ENCODE peak calls at places on chromosomes 4 and X, in ten cellular contexts. One of them, this sample, is unnamed.

GRCh38 chr4:148497258-148497657 is 55.0 kb upstream of the NR3C2 start:
- DNase-seq in CD4-positive, CD25-positive, alpha-beta regulatory T cell: no peak
- DNase-seq in fibroblast of lung: no peak
- DNase-seq in naive thymus-derived CD4-positive, alpha-beta T cell: no peak
- DNase-seq in astrocyte: no peak
- DNase-seq in cardiac muscle cell: no peak
- DNase-seq in mesenchymal stem cell: no peak
- DNase-seq in pancreas: no peak
- DNase-seq in RWPE1: no peak
- DNase-seq in A549: no peak
- DNase-seq in this sample: no peak

GRCh38 chr4:82223715-82224114 is 150.1 kb downstream of the HNRNPD start:
- DNase-seq in CD4-positive, CD25-positive, alpha-beta regulatory T cell: peak; percentile 50
- DNase-seq in fibroblast of lung: no peak
- DNase-seq in naive thymus-derived CD4-positive, alpha-beta T cell: peak; percentile 32
- DNase-seq in astrocyte: no peak
- DNase-seq in cardiac muscle cell: no peak
- DNase-seq in mesenchymal stem cell: no peak
- DNase-seq in pancreas: peak; percentile 37
- DNase-seq in RWPE1: no peak
- DNase-seq in A549: no peak
- DNase-seq in this sample: no peak

GRCh38 chr4:89305712-89306437 is 1.7 kb downstream of the GPRIN3 start:
- DNase-seq in CD4-positive, CD25-positive, alpha-beta regulatory T cell: peak; percentile 62
- DNase-seq in fibroblast of lung: peak; percentile 56
- DNase-seq in naive thymus-derived CD4-positive, alpha-beta T cell: no peak
- DNase-seq in astrocyte: peak; percentile 46
- DNase-seq in cardiac muscle cell: no peak
- DNase-seq in mesenchymal stem cell: peak; percentile 61
- DNase-seq in pancreas: no peak
- DNase-seq in RWPE1: no peak
- DNase-seq in A549: peak; percentile 71
- DNase-seq in this sample: no peak

GRCh38 chr4:176800891-176801534 is 8.3 kb upstream of the VEGFC start:
- DNase-seq in CD4-positive, CD25-positive, alpha-beta regulatory T cell: no peak
- DNase-seq in fibroblast of lung: peak; percentile 54
- DNase-seq in naive thymus-derived CD4-positive, alpha-beta T cell: no peak
- DNase-seq in astrocyte: no peak
- DNase-seq in cardiac muscle cell: no peak
- DNase-seq in mesenchymal stem cell: no peak
- DNase-seq in pancreas: no peak
- DNase-seq in RWPE1: no peak
- DNase-seq in A549: no peak
- DNase-seq in this sample: no peak

GRCh38 chrX:110050386-110050785 is 47.5 kb downstream of the TMEM164 start:
- DNase-seq in CD4-positive, CD25-positive, alpha-beta regulatory T cell: no peak
- DNase-seq in fibroblast of lung: no peak
- DNase-seq in naive thymus-derived CD4-positive, alpha-beta T cell: no peak
- DNase-seq in astrocyte: no peak
- DNase-seq in cardiac muscle cell: no peak
- DNase-seq in mesenchymal stem cell: no peak
- DNase-seq in pancreas: no peak
- DNase-seq in RWPE1: no peak
- DNase-seq in A549: no peak
- DNase-seq in this sample: no peak

GRCh38 chr4:21512351-21512750 is 436.2 kb downstream of the KCNIP4 start:
- DNase-seq in CD4-positive, CD25-positive, alpha-beta regulatory T cell: peak; percentile 2
- DNase-seq in fibroblast of lung: peak; percentile 29
- DNase-seq in naive thymus-derived CD4-positive, alpha-beta T cell: no peak
- DNase-seq in astrocyte: peak; percentile 14
- DNase-seq in cardiac muscle cell: peak; percentile 73
- DNase-seq in mesenchymal stem cell: peak; percentile 63
- DNase-seq in pancreas: no peak
- DNase-seq in RWPE1: peak; percentile 30
- DNase-seq in A549: peak; percentile 26
- DNase-seq in this sample: no peak

GRCh38 chr4:32189130-32189529 is 1469.0 kb downstream of the PCDH7 start:
- DNase-seq in CD4-positive, CD25-positive, alpha-beta regulatory T cell: no peak
- DNase-seq in fibroblast of lung: no peak
- DNase-seq in naive thymus-derived CD4-positive, alpha-beta T cell: no peak
- DNase-seq in astrocyte: no peak
- DNase-seq in cardiac muscle cell: no peak
- DNase-seq in mesenchymal stem cell: no peak
- DNase-seq in pancreas: no peak
- DNase-seq in RWPE1: no peak
- DNase-seq in A549: no peak
- DNase-seq in this sample: no peak

GRCh38 chrX:116246261-116246660 is 75.7 kb downstream of the AGTR2 start:
- DNase-seq in CD4-positive, CD25-positive, alpha-beta regulatory T cell: no peak
- DNase-seq in fibroblast of lung: peak; percentile 39
- DNase-seq in naive thymus-derived CD4-positive, alpha-beta T cell: no peak
- DNase-seq in astrocyte: peak; percentile 22
- DNase-seq in cardiac muscle cell: no peak
- DNase-seq in mesenchymal stem cell: peak; percentile 1
- DNase-seq in pancreas: no peak
- DNase-seq in RWPE1: no peak
- DNase-seq in A549: no peak
- DNase-seq in this sample: no peak

GRCh38 chrX:136176399-136176825 is 29.1 kb downstream of the FHL1 start:
- DNase-seq in CD4-positive, CD25-positive, alpha-beta regulatory T cell: no peak
- DNase-seq in fibroblast of lung: peak; percentile 88
- DNase-seq in naive thymus-derived CD4-positive, alpha-beta T cell: no peak
- DNase-seq in astrocyte: peak; percentile 87
- DNase-seq in cardiac muscle cell: no peak
- DNase-seq in mesenchymal stem cell: peak; percentile 94
- DNase-seq in pancreas: no peak
- DNase-seq in RWPE1: peak; percentile 30
- DNase-seq in A549: peak; percentile 6
- DNase-seq in this sample: no peak

GRCh38 chr4:147041376-147041775 is 95.7 kb upstream of the TTC29 start:
- DNase-seq in CD4-positive, CD25-positive, alpha-beta regulatory T cell: no peak
- DNase-seq in fibroblast of lung: no peak
- DNase-seq in naive thymus-derived CD4-positive, alpha-beta T cell: no peak
- DNase-seq in astrocyte: no peak
- DNase-seq in cardiac muscle cell: no peak
- DNase-seq in mesenchymal stem cell: no peak
- DNase-seq in pancreas: no peak
- DNase-seq in RWPE1: no peak
- DNase-seq in A549: no peak
- DNase-seq in this sample: no peak

GRCh38 chr4:184146951-184147350 is 70.7 kb downstream of the ENPP6 start:
- DNase-seq in CD4-positive, CD25-positive, alpha-beta regulatory T cell: no peak
- DNase-seq in fibroblast of lung: no peak
- DNase-seq in naive thymus-derived CD4-positive, alpha-beta T cell: no peak
- DNase-seq in astrocyte: no peak
- DNase-seq in cardiac muscle cell: no peak
- DNase-seq in mesenchymal stem cell: no peak
- DNase-seq in pancreas: no peak
- DNase-seq in RWPE1: no peak
- DNase-seq in A549: no peak
- DNase-seq in this sample: no peak
- H3K27ac ChIP-seq in CD4-positive, CD25-positive, alpha-beta regulatory T cell: no peak overlapping the region
- H3K27ac ChIP-seq in fibroblast of lung: no peak overlapping the region
- H3K27ac ChIP-seq in naive thymus-derived CD4-positive, alpha-beta T cell: no peak overlapping the region
- H3K27ac ChIP-seq in astrocyte: no peak overlapping the region
- H3K27ac ChIP-seq in cardiac muscle cell: no peak overlapping the region
- H3K27ac ChIP-seq in mesenchymal stem cell: no peak overlapping the region
- H3K27ac ChIP-seq in pancreas: no peak overlapping the region
- H3K27ac ChIP-seq in RWPE1: no peak overlapping the region
- H3K27ac ChIP-seq in A549: no peak overlapping the region
- H3K27ac ChIP-seq in this sample: no peak overlapping the region

DNA sequence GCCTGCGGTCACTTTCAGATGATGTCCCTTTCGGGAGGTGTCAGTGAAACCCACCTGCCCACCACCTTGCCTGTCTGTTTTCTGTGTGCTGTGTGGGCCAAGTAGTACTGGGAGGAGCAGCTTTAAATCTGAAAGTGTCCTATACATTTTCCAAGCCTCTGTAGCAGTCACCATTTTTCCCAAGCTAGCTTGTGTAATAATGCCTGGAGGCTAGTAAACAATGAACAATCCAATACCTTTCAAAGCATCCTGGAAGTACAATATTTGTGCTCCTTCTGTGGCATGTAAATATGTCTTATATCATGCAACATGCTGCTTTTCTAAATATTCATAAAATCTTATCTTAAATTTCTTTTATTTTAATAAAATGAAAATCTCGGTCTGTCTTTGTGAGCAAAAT is 111.6 kb upstream of the C1GALT1C1 start:
- DNase-seq in CD4-positive, CD25-positive, alpha-beta regulatory T cell: no peak
- DNase-seq in fibroblast of lung: no peak
- DNase-seq in naive thymus-derived CD4-positive, alpha-beta T cell: no peak
- DNase-seq in astrocyte: no peak
- DNase-seq in cardiac muscle cell: no peak
- DNase-seq in mesenchymal stem cell: no peak
- DNase-seq in pancreas: no peak
- DNase-seq in RWPE1: peak; percentile 3
- DNase-seq in A549: no peak
- DNase-seq in this sample: no peak
- H3K27ac ChIP-seq in CD4-positive, CD25-positive, alpha-beta regulatory T cell: no peak overlapping the region
- H3K27ac ChIP-seq in fibroblast of lung: no peak overlapping the region
- H3K27ac ChIP-seq in naive thymus-derived CD4-positive, alpha-beta T cell: no peak overlapping the region
- H3K27ac ChIP-seq in astrocyte: no peak overlapping the region
- H3K27ac ChIP-seq in cardiac muscle cell: no peak overlapping the region
- H3K27ac ChIP-seq in mesenchymal stem cell: no peak overlapping the region
- H3K27ac ChIP-seq in pancreas: no peak overlapping the region
- H3K27ac ChIP-seq in RWPE1: no peak overlapping the region
- H3K27ac ChIP-seq in A549: peak overlapping the region; percentile 41
- H3K27ac ChIP-seq in this sample: no peak overlapping the region

GRCh38 chr4:185721949-185722316 is 90.1 kb downstream of the SORBS2 start:
- DNase-seq in CD4-positive, CD25-positive, alpha-beta regulatory T cell: no peak
- DNase-seq in fibroblast of lung: no peak
- DNase-seq in naive thymus-derived CD4-positive, alpha-beta T cell: no peak
- DNase-seq in astrocyte: no peak
- DNase-seq in cardiac muscle cell: no peak
- DNase-seq in mesenchymal stem cell: peak; percentile 33
- DNase-seq in pancreas: no peak
- DNase-seq in RWPE1: no peak
- DNase-seq in A549: no peak
- DNase-seq in this sample: no peak

GRCh38 chr4:185719493-185719843 is 92.5 kb downstream of the SORBS2 start:
- DNase-seq in CD4-positive, CD25-positive, alpha-beta regulatory T cell: no peak
- DNase-seq in fibroblast of lung: no peak
- DNase-seq in naive thymus-derived CD4-positive, alpha-beta T cell: no peak
- DNase-seq in astrocyte: no peak
- DNase-seq in cardiac muscle cell: no peak
- DNase-seq in mesenchymal stem cell: no peak
- DNase-seq in pancreas: no peak
- DNase-seq in RWPE1: no peak
- DNase-seq in A549: no peak
- DNase-seq in this sample: no peak

GRCh38 chr4:185723619-185724150 is 88.3 kb downstream of the SORBS2 start:
- DNase-seq in CD4-positive, CD25-positive, alpha-beta regulatory T cell: no peak
- DNase-seq in fibroblast of lung: no peak
- DNase-seq in naive thymus-derived CD4-positive, alpha-beta T cell: no peak
- DNase-seq in astrocyte: no peak
- DNase-seq in cardiac muscle cell: no peak
- DNase-seq in mesenchymal stem cell: no peak
- DNase-seq in pancreas: no peak
- DNase-seq in RWPE1: no peak
- DNase-seq in A549: no peak
- DNase-seq in this sample: no peak

GRCh38 chr4:185718578-185719492 is 93.2 kb downstream of the SORBS2 start:
- DNase-seq in CD4-positive, CD25-positive, alpha-beta regulatory T cell: no peak
- DNase-seq in fibroblast of lung: no peak
- DNase-seq in naive thymus-derived CD4-positive, alpha-beta T cell: no peak
- DNase-seq in astrocyte: no peak
- DNase-seq in cardiac muscle cell: no peak
- DNase-seq in mesenchymal stem cell: no peak
- DNase-seq in pancreas: no peak
- DNase-seq in RWPE1: no peak
- DNase-seq in A549: no peak
- DNase-seq in this sample: no peak

GRCh38 chr4:185721190-185721948 is 90.6 kb downstream of the SORBS2 start:
- DNase-seq in CD4-positive, CD25-positive, alpha-beta regulatory T cell: no peak
- DNase-seq in fibroblast of lung: no peak
- DNase-seq in naive thymus-derived CD4-positive, alpha-beta T cell: no peak
- DNase-seq in astrocyte: no peak
- DNase-seq in cardiac muscle cell: no peak
- DNase-seq in mesenchymal stem cell: peak; percentile 19
- DNase-seq in pancreas: no peak
- DNase-seq in RWPE1: no peak
- DNase-seq in A549: no peak
- DNase-seq in this sample: no peak
- H3K27ac ChIP-seq in CD4-positive, CD25-positive, alpha-beta regulatory T cell: no peak overlapping the region
- H3K27ac ChIP-seq in fibroblast of lung: no peak overlapping the region
- H3K27ac ChIP-seq in naive thymus-derived CD4-positive, alpha-beta T cell: no peak overlapping the region
- H3K27ac ChIP-seq in astrocyte: no peak overlapping the region
- H3K27ac ChIP-seq in cardiac muscle cell: peak overlapping the region; percentile 14
- H3K27ac ChIP-seq in mesenchymal stem cell: no peak overlapping the region
- H3K27ac ChIP-seq in pancreas: peak overlapping the region; percentile 39
- H3K27ac ChIP-seq in RWPE1: no peak overlapping the region
- H3K27ac ChIP-seq in A549: peak overlapping the region; percentile 16
- H3K27ac ChIP-seq in this sample: no peak overlapping the region

GRCh38 chr4:112894480-112894879 is 155.0 kb upstream of the ANK2 start:
- DNase-seq in CD4-positive, CD25-positive, alpha-beta regulatory T cell: no peak
- DNase-seq in fibroblast of lung: no peak
- DNase-seq in naive thymus-derived CD4-positive, alpha-beta T cell: no peak
- DNase-seq in astrocyte: no peak
- DNase-seq in cardiac muscle cell: no peak
- DNase-seq in mesenchymal stem cell: no peak
- DNase-seq in pancreas: no peak
- DNase-seq in RWPE1: no peak
- DNase-seq in A549: no peak
- DNase-seq in this sample: no peak
- H3K27ac ChIP-seq in CD4-positive, CD25-positive, alpha-beta regulatory T cell: no peak overlapping the region
- H3K27ac ChIP-seq in fibroblast of lung: no peak overlapping the region
- H3K27ac ChIP-seq in naive thymus-derived CD4-positive, alpha-beta T cell: no peak overlapping the region
- H3K27ac ChIP-seq in astrocyte: no peak overlapping the region
- H3K27ac ChIP-seq in cardiac muscle cell: no peak overlapping the region
- H3K27ac ChIP-seq in mesenchymal stem cell: no peak overlapping the region
- H3K27ac ChIP-seq in pancreas: no peak overlapping the region
- H3K27ac ChIP-seq in RWPE1: no peak overlapping the region
- H3K27ac ChIP-seq in A549: no peak overlapping the region
- H3K27ac ChIP-seq in this sample: no peak overlapping the region

DNA sequence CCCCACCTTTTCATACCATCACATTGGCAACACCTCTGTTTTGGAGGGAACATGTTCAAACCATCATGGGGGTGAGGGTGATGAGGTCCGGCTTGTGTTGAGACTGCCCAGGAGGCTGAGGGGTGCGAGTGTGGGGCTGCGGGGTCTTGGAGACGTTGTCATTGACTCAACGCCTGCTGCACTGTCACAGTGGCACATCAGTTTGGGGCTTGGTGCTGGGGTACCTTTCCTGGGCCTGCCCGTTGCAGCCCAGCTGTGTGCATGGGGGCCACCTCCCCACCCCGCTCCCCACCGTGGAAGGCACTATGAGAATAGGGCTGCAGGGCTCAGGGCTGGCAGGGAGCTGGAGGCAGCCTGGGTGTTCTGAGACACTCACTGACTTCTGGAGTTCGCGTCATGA is 2.3 kb downstream of the HTRA3 start:
- DNase-seq in CD4-positive, CD25-positive, alpha-beta regulatory T cell: no peak
- DNase-seq in fibroblast of lung: no peak
- DNase-seq in naive thymus-derived CD4-positive, alpha-beta T cell: no peak
- DNase-seq in astrocyte: no peak
- DNase-seq in cardiac muscle cell: no peak
- DNase-seq in mesenchymal stem cell: no peak
- DNase-seq in pancreas: no peak
- DNase-seq in RWPE1: no peak
- DNase-seq in A549: no peak
- DNase-seq in this sample: no peak
- H3K27ac ChIP-seq in CD4-positive, CD25-positive, alpha-beta regulatory T cell: no peak overlapping the region
- H3K27ac ChIP-seq in fibroblast of lung: no peak overlapping the region
- H3K27ac ChIP-seq in naive thymus-derived CD4-positive, alpha-beta T cell: no peak overlapping the region
- H3K27ac ChIP-seq in astrocyte: no peak overlapping the region
- H3K27ac ChIP-seq in cardiac muscle cell: no peak overlapping the region
- H3K27ac ChIP-seq in mesenchymal stem cell: no peak overlapping the region
- H3K27ac ChIP-seq in pancreas: no peak overlapping the region
- H3K27ac ChIP-seq in RWPE1: no peak overlapping the region
- H3K27ac ChIP-seq in A549: no peak overlapping the region
- H3K27ac ChIP-seq in this sample: no peak overlapping the region